ENCODE peak calls at places on chromosomes 16 and 17, in five cellular contexts. N is NCI-H1417; R is stimulated activated CD4-positive, alpha-beta T cell treated with anti-CD3 and anti-CD28 coated beads, Interleukin-1b, Interleukin-23, amount 100 ng/mL, for 48 hours; J is omental fat pad; L is left lobe of liver. B is an unnamed sample.

GRCh38 chr16:70253291-70254094 is 1.8 kb upstream of the EXOSC6 start:
- DNase-seq in R (peak; percentile 25), L (no peak), J (no peak), N (peak; percentile 24), B (peak; percentile 56)

GRCh38 chr17:57612202-57613071 is 132.7 kb downstream of the CCDC182 start:
- DNase-seq in N (peak; percentile 92), L (no peak), J (no peak), R (no peak), B (peak; percentile 3)

GRCh38 chr17:15291674-15292361 is 26.7 kb upstream of the PMP22 start:
- DNase-seq in N (no peak), L (no peak), J (no peak), R (no peak), B (no peak)

GRCh38 chr16:29663020-29663828 is at the start of gene SPN:
- DNase-seq in L (no peak), N (no peak), J (no peak), R (peak; percentile 36), B (no peak)

GRCh38 chr16:60979119-60979518 is 1057.1 kb downstream of the CDH8 start:
- DNase-seq in R (no peak), N (no peak), L (no peak), J (no peak), B (no peak)

GRCh38 chr17:78883533-78884131 is 19.4 kb downstream of the CEP295NL start:
- DNase-seq in J (no peak), R (no peak), N (peak; percentile 92), L (peak; percentile 63), B (peak; percentile 88)

GRCh38 chr17:72387487-72387886 is 266.7 kb downstream of the SOX9 start:
- DNase-seq in R (no peak), L (no peak), N (no peak), J (no peak), B (no peak)

GRCh38 chr17:76540381-76541300 is 797 bp downstream of the PRCD start:
- DNase-seq in L (peak; percentile 84), R (peak; percentile 36), J (peak; percentile 73), N (peak; percentile 93), B (peak; percentile 95)

GRCh38 chr16:87464691-87465300 is 28.0 kb downstream of the ZCCHC14 start:
- DNase-seq in R (peak; percentile 62), L (peak; percentile 64), N (no peak), J (peak; percentile 76), B (peak; percentile 17)

GRCh38 chr16:88706288-88706964 is at the start of the genes CTU2 and RNF166:
- DNase-seq in R (peak; percentile 92), N (peak; percentile 80), L (peak; percentile 92), J (peak; percentile 74), B (peak; percentile 90)

GRCh38 chr16:12565423-12565822 is 238.3 kb downstream of the CPPED1 start:
- DNase-seq in N (no peak), R (no peak), L (no peak), J (no peak), B (no peak)

GRCh38 chr17:60260540-60260939 is 110.8 kb downstream of the CA4 start:
- DNase-seq in R (no peak), L (no peak), N (no peak), J (no peak), B (no peak)

GRCh38 chr16:88678224-88678979 is 7.9 kb downstream of the SNAI3 start:
- DNase-seq in R (no peak), N (no peak), J (no peak), L (no peak), B (no peak)

GRCh38 chr17:16935786-16936185 is 36.1 kb downstream of the TNFRSF13B start:
- DNase-seq in N (no peak), J (no peak), L (peak; percentile 23), R (no peak), B (no peak)

GRCh38 chr16:12426122-12426521 is 377.6 kb downstream of the CPPED1 start:
- DNase-seq in R (no peak), J (no peak), L (no peak), N (peak; percentile 56), B (no peak)

GRCh38 chr16:56269824-56270684 is 78.8 kb downstream of the GNAO1 start:
- DNase-seq in R (no peak), N (peak; percentile 21), L (peak; percentile 92), J (no peak), B (peak; percentile 87)

GRCh38 chr16:58733248-58733670 is 857 bp downstream of the GOT2 start:
- DNase-seq in L (peak; percentile 68), N (peak; percentile 64), J (no peak), R (no peak), B (peak; percentile 25)

GRCh38 chr17:39596543-39597267 is 11.0 kb downstream of the NEUROD2 start:
- DNase-seq in N (no peak), J (no peak), R (no peak), L (no peak), B (no peak)

GRCh38 chr16:53517851-53518250 is 14.8 kb upstream of the AKTIP start:
- DNase-seq in J (no peak), R (no peak), L (no peak), N (no peak), B (no peak)

B was measured in DMS53.